ENCODE peak calls at places on chromosomes 13 and 19, in four cellular contexts. A is HepG2, H is K562, T is GM12878. O is an unnamed sample.
A peak's percentile ranks its signal among the peaks of the same experiment; 100 is the strongest.

GRCh38 chr19:47760632-47760999 is 15.3 kb downstream of the NOP53 start:
- DNase-seq in A (no peak), H (no peak), T (no peak), O (no peak)

GRCh38 chr13:94784066-94784465 is 71.7 kb upstream of the SOX21 start:
- DNase-seq in A (no peak), H (no peak), T (no peak), O (no peak)

GRCh38 chr13:26951581-26952177 is 191.1 kb upstream of the GPR12 start:
- DNase-seq in A (peak; percentile 72), H (no peak), T (no peak), O (no peak)

GRCh38 chr19:58227964-58228583 is 640 bp upstream of the ZNF544 start:
- DNase-seq in A (no peak), H (no peak), T (no peak), O (no peak)

GRCh38 chr19:54606230-54606629 is 12.8 kb downstream of the LILRA1 start:
- DNase-seq in A (no peak), H (no peak), T (peak; percentile 40), O (no peak)

GRCh38 chr19:17404015-17404414 is 1.4 kb downstream of the BST2 start:
- DNase-seq in A (no peak), H (peak; percentile 77), T (no peak), O (no peak)

GRCh38 chr13:62119739-62120700 is 704.4 kb upstream of the PCDH20 start:
- DNase-seq in A (no peak), H (no peak), T (no peak), O (no peak)

GRCh38 chr19:17679526-17680234 is 8.5 kb downstream of the UNC13A start:
- DNase-seq in A (no peak), H (no peak), T (no peak), O (no peak)

GRCh38 chr19:7417671-7418324 is 69.1 kb downstream of the ARHGEF18 start:
- DNase-seq in A (no peak), H (peak; percentile 51), T (no peak), O (no peak)

GRCh38 chr13:100887729-100888151 is 213.1 kb upstream of the TMTC4 start:
- DNase-seq in A (no peak), H (no peak), T (no peak), O (no peak)
- TF ChIP-seq ATF2 in A (no peak), H (no peak), T (no peak), O (no peak)

DNA sequence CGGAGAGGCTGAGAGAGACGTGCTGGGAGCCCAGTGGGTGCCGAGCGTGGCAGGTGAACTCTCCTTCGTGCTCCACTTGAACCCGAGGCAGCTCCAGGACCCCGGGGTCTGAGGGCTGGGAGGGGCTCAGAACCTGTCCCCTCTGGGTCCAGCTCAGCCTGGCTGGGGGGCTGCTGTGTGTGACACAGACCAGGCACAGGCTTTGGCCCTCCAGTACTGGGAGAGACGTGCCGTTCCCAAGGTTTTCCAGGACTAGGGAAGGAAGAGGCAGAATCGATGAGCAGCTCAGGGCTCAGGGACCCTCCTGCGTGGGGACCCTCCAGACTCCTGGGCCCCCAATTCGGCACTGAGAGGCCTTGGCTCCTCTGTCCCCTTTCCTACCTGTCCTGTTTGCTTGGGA is 2.3 kb downstream of the SIGLEC10 start:
- DNase-seq in A (no peak), H (no peak), T (no peak), O (no peak)
- TF ChIP-seq SIN3A in A (no peak), H (no peak), T (no peak), O (no peak)

DNA sequence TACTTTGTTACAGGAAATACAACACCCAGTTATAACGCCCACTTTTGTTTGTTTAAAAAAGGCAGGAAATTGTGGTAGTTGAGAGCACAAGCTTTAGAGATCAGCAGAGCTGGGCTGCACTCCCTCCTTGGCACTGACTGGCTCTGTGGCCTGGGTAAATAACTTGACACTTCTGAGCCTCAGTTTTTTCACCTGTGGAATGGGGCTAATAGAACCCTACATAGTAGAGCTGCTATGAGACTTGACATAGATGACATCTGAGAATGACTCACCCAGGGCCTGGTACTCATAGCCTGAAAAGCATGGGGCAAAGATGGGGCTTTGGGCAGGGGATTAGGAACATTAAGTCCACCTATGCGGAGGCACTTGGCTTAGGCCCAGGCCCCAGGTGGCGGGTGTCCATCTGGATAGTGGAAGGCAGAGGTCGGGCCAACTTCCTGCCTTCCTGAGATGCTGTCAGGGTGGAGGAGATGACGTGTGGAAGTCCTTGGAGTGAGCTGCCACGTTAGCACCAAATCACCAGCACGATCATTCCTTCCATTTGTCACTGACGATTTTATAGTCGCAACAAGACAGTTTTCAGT is 159.1 kb downstream of the KATNAL1 start:
- DNase-seq in A (no peak), H (no peak), T (no peak), O (no peak)
- TF ChIP-seq ATF2 in A (no peak), H (no peak), T (no peak), O (no peak)

GRCh38 chr13:102643656-102644055 is 46.9 kb downstream of the TPP2 start:
- DNase-seq in A (no peak), H (no peak), T (no peak), O (no peak)

GRCh38 chr13:102638741-102639140 is 42.0 kb downstream of the TPP2 start:
- DNase-seq in A (no peak), H (no peak), T (no peak), O (no peak)

GRCh38 chr13:102645701-102646100 is 48.9 kb downstream of the TPP2 start:
- DNase-seq in A (no peak), H (no peak), T (no peak), O (no peak)

GRCh38 chr13:102642029-102642428 is 45.2 kb downstream of the TPP2 start:
- DNase-seq in A (no peak), H (no peak), T (no peak), O (no peak)

DNA sequence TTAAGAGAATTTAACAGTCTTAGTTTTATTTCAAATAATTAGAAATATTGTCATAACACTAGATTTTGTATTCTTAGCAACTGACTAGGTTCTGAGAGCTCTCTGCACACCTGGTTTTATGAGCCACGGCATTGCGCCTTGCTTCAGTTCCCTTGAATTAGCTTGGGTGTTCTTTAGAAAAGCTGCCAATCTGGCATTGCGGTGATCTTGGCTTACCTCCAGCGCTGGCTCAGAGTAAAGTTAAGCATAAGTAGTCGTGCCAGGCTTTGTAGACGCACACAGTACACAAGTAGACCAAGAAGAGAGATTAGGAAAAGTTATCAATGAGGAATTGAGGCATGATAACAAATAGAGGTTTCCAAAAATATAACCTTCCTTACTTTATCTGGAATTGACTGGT is 45.7 kb downstream of the TPP2 start:
- DNase-seq in A (no peak), H (no peak), T (no peak), O (no peak)
- TF ChIP-seq SIN3A in A (no peak), H (no peak), T (no peak), O (no peak)

GRCh38 chr19:31261019-31261595 is 88.1 kb downstream of the TSHZ3 start:
- DNase-seq in A (no peak), H (no peak), T (no peak), O (no peak)

GRCh38 chr19:31263317-31263716 is 85.9 kb downstream of the TSHZ3 start:
- DNase-seq in A (no peak), H (no peak), T (no peak), O (no peak)

GRCh38 chr19:31262673-31263308 is 86.4 kb downstream of the TSHZ3 start:
- DNase-seq in A (no peak), H (no peak), T (no peak), O (no peak)

GRCh38 chr19:31260171-31260933 is 88.9 kb downstream of the TSHZ3 start:
- DNase-seq in A (no peak), H (no peak), T (no peak), O (no peak)

DNA sequence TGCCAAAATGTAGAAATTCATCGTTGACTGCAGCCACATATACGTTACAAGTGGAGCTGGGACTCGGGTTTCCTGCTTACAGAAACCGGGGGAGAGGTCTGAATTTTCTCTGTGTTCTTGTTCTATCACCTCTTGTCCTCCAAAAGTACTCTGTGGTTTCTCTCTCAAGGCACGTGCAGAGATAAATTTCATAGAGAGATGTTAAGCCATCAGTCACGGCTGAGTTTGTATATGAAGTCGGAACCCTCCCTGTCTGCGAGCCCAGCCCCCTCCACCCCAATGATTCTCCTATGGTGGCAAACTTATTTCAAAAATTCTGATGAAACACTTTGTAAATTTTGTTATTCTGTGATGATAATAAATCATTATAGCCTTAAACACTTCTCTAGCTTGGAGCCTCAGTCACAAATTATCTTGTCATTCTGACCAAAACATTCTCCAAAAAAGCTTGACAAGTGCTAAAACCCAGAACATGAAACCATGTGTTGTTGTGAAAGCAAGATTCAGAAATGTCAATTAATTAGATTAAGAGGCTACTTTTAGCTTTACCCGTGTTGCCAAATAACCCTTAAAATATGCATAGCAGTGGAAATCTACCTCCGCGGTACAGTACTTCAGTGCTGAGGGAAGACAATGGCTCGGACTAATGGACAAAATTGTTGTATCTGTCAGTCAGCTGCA is 87.4 kb downstream of the TSHZ3 start:
- DNase-seq in A (no peak), H (no peak), T (no peak), O (no peak)
- TF ChIP-seq ATF2 in A (no peak), H (no peak), T (no peak), O (no peak)